ENCODE peak calls at places on chromosomes 16 and 17, in seven cellular contexts. One of them, this sample, is unnamed. For H3K4me1, the result is how much of the 10 kb centered on the place peaks cover.

GRCh38 chr17:4381690-4382671 is 15.5 kb upstream of the UBE2G1 start:
- DNase-seq in H1: no peak
- DNase-seq in ovary: no peak
- DNase-seq in tibial nerve: no peak
- DNase-seq in SK-N-SH: no peak
- DNase-seq in A549: no peak
- DNase-seq in stomach: no peak
- DNase-seq in this sample: no peak

GRCh38 chr16:66481943-66482390 is 54.9 kb downstream of the BEAN1 start:
- DNase-seq in ovary: peak
- DNase-seq in stomach: peak
- DNase-seq in H1: no peak
- DNase-seq in SK-N-SH: no peak
- DNase-seq in tibial nerve: no peak
- DNase-seq in A549: no peak
- DNase-seq in this sample: no peak

GRCh38 chr16:31453255-31454204 is 5.8 kb upstream of the ARMC5 start:
- DNase-seq in SK-N-SH: no peak
- DNase-seq in stomach: no peak
- DNase-seq in tibial nerve: no peak
- DNase-seq in H1: no peak
- DNase-seq in A549: peak
- DNase-seq in ovary: peak
- DNase-seq in this sample: peak

GRCh38 chr16:74608944-74609343 is 2.0 kb upstream of the GLG1 start:
- DNase-seq in tibial nerve: no peak
- DNase-seq in A549: no peak
- DNase-seq in SK-N-SH: no peak
- DNase-seq in H1: no peak
- DNase-seq in ovary: no peak
- DNase-seq in stomach: no peak
- DNase-seq in this sample: no peak

GRCh38 chr16:54928016-54928356 is 2.7 kb upstream of the IRX5 start:
- DNase-seq in SK-N-SH: no peak
- DNase-seq in ovary: no peak
- DNase-seq in H1: no peak
- DNase-seq in tibial nerve: no peak
- DNase-seq in A549: peak
- DNase-seq in stomach: no peak
- DNase-seq in this sample: no peak

GRCh38 chr16:87784812-87785211 is 19.0 kb upstream of the KLHDC4 start:
- DNase-seq in ovary: no peak
- DNase-seq in SK-N-SH: no peak
- DNase-seq in H1: no peak
- DNase-seq in tibial nerve: no peak
- DNase-seq in A549: no peak
- DNase-seq in stomach: no peak
- DNase-seq in this sample: no peak

GRCh38 chr16:30626230-30626629 is 16.0 kb upstream of the ZNF689 start:
- DNase-seq in H1: no peak
- DNase-seq in ovary: no peak
- DNase-seq in stomach: no peak
- DNase-seq in SK-N-SH: no peak
- DNase-seq in A549: no peak
- DNase-seq in tibial nerve: no peak
- DNase-seq in this sample: no peak

GRCh38 chr17:80637286-80637703 is 92.7 kb downstream of the RPTOR start:
- DNase-seq in stomach: no peak
- DNase-seq in ovary: no peak
- DNase-seq in A549: no peak
- DNase-seq in SK-N-SH: no peak
- DNase-seq in tibial nerve: no peak
- DNase-seq in H1: no peak
- DNase-seq in this sample: no peak

GRCh38 chr16:86977076-86977676 is 340.0 kb downstream of the C16orf95 start:
- DNase-seq in stomach: no peak
- DNase-seq in A549: no peak
- DNase-seq in SK-N-SH: no peak
- DNase-seq in ovary: no peak
- DNase-seq in H1: no peak
- DNase-seq in tibial nerve: no peak
- DNase-seq in this sample: no peak

GRCh38 chr16:73047536-73048291 is at the start of gene ZFHX3:
- DNase-seq in tibial nerve: peak
- DNase-seq in A549: peak
- DNase-seq in H1: no peak
- DNase-seq in SK-N-SH: peak
- DNase-seq in stomach: peak
- DNase-seq in ovary: peak
- DNase-seq in this sample: peak

GRCh38 chr16:27795992-27796614 is 246.2 kb downstream of the KATNIP start:
- DNase-seq in tibial nerve: peak
- DNase-seq in H1: peak
- DNase-seq in A549: peak
- DNase-seq in SK-N-SH: no peak
- DNase-seq in ovary: peak
- DNase-seq in stomach: peak
- DNase-seq in this sample: peak

GRCh38 chr16:87314990-87315420 is 2.2 kb downstream of the C16orf95 start:
- DNase-seq in A549: no peak
- DNase-seq in tibial nerve: no peak
- DNase-seq in stomach: no peak
- DNase-seq in H1: no peak
- DNase-seq in SK-N-SH: no peak
- DNase-seq in ovary: no peak
- DNase-seq in this sample: no peak

GRCh38 chr17:59534583-59534982 is 30.8 kb upstream of the DHX40 start:
- DNase-seq in tibial nerve: no peak
- DNase-seq in SK-N-SH: peak
- DNase-seq in H1: no peak
- DNase-seq in stomach: no peak
- DNase-seq in ovary: no peak
- DNase-seq in A549: peak
- DNase-seq in this sample: no peak

GRCh38 chr17:18988546-18989173 is 15.9 kb downstream of the FAM83G start:
- DNase-seq in ovary: no peak
- DNase-seq in tibial nerve: no peak
- DNase-seq in H1: no peak
- DNase-seq in SK-N-SH: no peak
- DNase-seq in stomach: peak
- DNase-seq in A549: peak
- DNase-seq in this sample: peak

GRCh38 chr16:80113876-80114574 is 426.8 kb upstream of the DYNLRB2 start:
- DNase-seq in SK-N-SH: no peak
- DNase-seq in A549: no peak
- DNase-seq in ovary: no peak
- DNase-seq in H1: no peak
- DNase-seq in stomach: no peak
- DNase-seq in tibial nerve: no peak
- DNase-seq in this sample: no peak

GRCh38 chr17:15392326-15392739 is 50.9 kb upstream of the TEKT3 start:
- DNase-seq in H1: no peak
- DNase-seq in stomach: no peak
- DNase-seq in tibial nerve: no peak
- DNase-seq in A549: peak
- DNase-seq in SK-N-SH: no peak
- DNase-seq in ovary: no peak
- DNase-seq in this sample: no peak

DNA sequence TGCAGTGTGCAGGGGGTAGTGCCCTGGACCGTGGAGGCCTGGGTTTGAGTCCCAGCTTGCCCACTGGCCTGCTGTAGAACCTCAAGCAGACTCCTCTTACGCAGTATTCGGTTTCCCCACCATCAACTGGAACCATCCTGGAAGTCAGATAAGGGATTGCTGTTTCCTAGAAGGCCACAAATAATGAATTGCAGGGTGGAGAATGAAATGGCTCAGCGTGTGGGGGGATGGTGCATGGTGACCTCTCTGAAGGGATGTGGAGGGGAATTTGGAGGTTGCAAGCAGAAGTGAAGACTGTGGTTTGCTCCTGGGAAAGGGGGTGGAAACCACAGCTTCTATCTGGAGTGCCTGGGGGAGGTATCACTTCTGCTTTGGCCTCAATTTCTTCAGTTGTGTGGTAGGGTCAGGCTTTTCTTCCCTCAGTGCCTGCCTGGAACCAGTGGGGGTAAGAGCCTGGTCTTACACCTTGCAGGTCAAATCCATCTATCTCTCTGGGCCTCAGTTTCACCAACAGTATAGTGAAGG is 1.7 kb downstream of the ADGRG5 start:
- DNase-seq in H1: no peak
- DNase-seq in tibial nerve: no peak
- DNase-seq in ovary: no peak
- DNase-seq in SK-N-SH: no peak
- DNase-seq in stomach: no peak
- DNase-seq in A549: no peak
- DNase-seq in this sample: peak
- TF ChIP-seq EP300 in H1: no peak
- TF ChIP-seq EP300 in tibial nerve: no peak
- TF ChIP-seq EP300 in ovary: no peak
- TF ChIP-seq EP300 in SK-N-SH: no peak
- TF ChIP-seq EP300 in stomach: no peak
- TF ChIP-seq EP300 in A549: no peak
- TF ChIP-seq EP300 in this sample: no peak

GRCh38 chr16:85365120-85365519 is 248.0 kb upstream of the GSE1 start:
- DNase-seq in SK-N-SH: no peak
- DNase-seq in tibial nerve: no peak
- DNase-seq in A549: no peak
- DNase-seq in ovary: no peak
- DNase-seq in stomach: peak
- DNase-seq in H1: no peak
- DNase-seq in this sample: no peak

GRCh38 chr16:85362443-85362842 is 250.2 kb upstream of the CIBAR2 start:
- DNase-seq in H1: no peak
- DNase-seq in ovary: no peak
- DNase-seq in A549: no peak
- DNase-seq in stomach: no peak
- DNase-seq in tibial nerve: no peak
- DNase-seq in SK-N-SH: no peak
- DNase-seq in this sample: no peak

GRCh38 chr16:85364323-85365040 is 248.6 kb upstream of the GSE1 start:
- DNase-seq in tibial nerve: no peak
- DNase-seq in H1: no peak
- DNase-seq in A549: no peak
- DNase-seq in stomach: no peak
- DNase-seq in ovary: no peak
- DNase-seq in SK-N-SH: no peak
- DNase-seq in this sample: no peak

GRCh38 chr16:85363881-85364280 is 249.2 kb upstream of the GSE1 start:
- DNase-seq in tibial nerve: peak
- DNase-seq in ovary: no peak
- DNase-seq in SK-N-SH: no peak
- DNase-seq in H1: no peak
- DNase-seq in A549: no peak
- DNase-seq in stomach: no peak
- DNase-seq in this sample: no peak

DNA sequence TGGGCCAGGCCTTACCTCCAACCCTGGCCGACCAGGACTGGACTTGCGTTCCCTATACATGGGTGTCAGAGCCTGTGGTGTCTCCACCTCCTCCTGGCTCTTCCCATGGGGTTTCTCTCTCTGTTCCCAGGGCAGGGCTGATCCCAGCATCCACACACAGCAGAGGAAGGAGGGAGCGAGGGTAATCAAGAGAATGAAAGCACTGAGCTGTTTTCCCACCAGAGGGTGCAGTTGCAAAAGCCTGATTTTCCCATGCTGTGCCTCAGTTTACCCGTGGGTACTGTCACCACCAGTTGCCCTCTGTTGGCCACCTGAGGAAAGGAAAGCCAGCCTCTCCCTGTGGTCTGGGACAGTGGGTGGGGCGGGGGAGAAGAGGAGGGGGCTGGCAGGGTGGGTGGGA is 249.7 kb upstream of the GSE1 start:
- DNase-seq in A549: no peak
- DNase-seq in stomach: no peak
- DNase-seq in ovary: no peak
- DNase-seq in tibial nerve: no peak
- DNase-seq in H1: no peak
- DNase-seq in SK-N-SH: no peak
- DNase-seq in this sample: no peak
- TF ChIP-seq CTCF in A549: no peak
- TF ChIP-seq CTCF in stomach: no peak
- TF ChIP-seq CTCF in ovary: no peak
- TF ChIP-seq CTCF in tibial nerve: no peak
- TF ChIP-seq CTCF in H1: peak
- TF ChIP-seq CTCF in SK-N-SH: no peak
- TF ChIP-seq CTCF in this sample: no peak

DNA sequence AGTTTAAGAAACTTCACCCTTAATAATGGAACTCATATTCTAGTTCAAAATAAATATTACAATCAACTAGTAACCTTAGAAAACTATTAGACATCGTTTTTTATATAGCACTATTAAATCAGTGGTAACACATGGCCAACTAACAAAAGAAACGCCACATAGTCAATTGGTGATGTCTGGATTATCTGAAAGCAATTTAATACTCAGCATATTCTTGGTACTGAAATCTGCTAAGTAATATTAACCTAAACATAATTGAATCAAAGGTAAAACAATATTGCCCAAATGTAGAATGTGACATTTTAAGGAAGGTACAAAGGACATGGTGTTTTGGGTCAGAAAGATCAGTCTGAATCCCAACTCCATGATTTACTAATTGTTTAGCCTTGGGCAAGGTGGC is 11.1 kb upstream of the RSL1D1 start:
- DNase-seq in tibial nerve: no peak
- DNase-seq in SK-N-SH: no peak
- DNase-seq in H1: no peak
- DNase-seq in ovary: no peak
- DNase-seq in A549: no peak
- DNase-seq in stomach: no peak
- DNase-seq in this sample: no peak
- H3K4me1 ChIP-seq in tibial nerve: under half
- H3K4me1 ChIP-seq in SK-N-SH: under half
- H3K4me1 ChIP-seq in H1: under half
- H3K4me1 ChIP-seq in ovary: under half
- H3K4me1 ChIP-seq in A549: under half
- H3K4me1 ChIP-seq in stomach: under half
- H3K4me1 ChIP-seq in this sample: under half

DNA sequence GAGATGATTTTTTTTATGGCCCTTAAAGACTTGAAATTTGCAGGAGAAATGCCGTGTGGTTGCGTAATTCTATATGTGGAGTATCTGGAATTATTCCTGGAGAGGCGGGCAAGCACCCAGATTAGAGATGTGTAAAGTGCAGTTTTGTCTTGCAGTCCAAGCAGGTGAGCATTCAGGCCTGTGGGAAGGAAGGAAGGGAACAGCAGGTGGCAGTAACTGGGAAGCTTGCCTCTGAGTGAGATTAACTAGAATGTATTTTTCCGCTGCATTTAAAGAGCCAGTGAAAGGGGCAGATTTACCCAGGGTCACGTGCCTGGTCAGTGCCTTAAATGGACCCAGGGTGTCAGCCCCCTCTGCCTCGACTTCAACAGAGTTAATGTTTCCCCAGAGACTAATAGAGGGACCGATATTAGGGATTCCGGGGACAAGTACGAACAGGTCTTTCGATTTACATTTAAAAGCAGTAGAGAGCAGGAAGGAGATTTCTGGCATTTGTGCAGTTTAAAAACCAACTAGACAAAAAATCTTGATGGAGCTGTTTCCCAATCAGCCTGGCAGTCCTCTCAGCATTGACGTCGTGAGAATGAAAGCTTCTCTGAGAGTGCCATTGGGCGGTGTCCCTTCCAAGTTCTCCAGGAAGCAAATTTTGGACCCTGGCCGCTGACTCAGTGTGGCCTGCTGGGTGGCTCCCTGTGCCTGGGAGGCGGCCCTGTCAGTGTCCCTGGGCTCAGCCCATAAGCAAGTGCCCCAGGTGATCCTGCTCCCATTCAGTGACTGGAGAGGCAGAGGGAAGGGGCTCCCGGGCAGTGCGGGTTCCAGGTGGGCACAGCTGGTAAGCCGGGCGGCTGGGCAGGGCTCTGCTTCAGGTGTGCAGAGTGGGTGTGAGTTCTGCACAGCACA is 38.2 kb downstream of the KSR1 start:
- DNase-seq in A549: peak
- DNase-seq in H1: no peak
- DNase-seq in ovary: no peak
- DNase-seq in SK-N-SH: no peak
- DNase-seq in stomach: peak
- DNase-seq in tibial nerve: peak
- DNase-seq in this sample: peak
- TF ChIP-seq EP300 in A549: no peak
- TF ChIP-seq EP300 in H1: no peak
- TF ChIP-seq EP300 in ovary: no peak
- TF ChIP-seq EP300 in SK-N-SH: no peak
- TF ChIP-seq EP300 in stomach: no peak
- TF ChIP-seq EP300 in tibial nerve: no peak
- TF ChIP-seq EP300 in this sample: no peak

This sample was measured in transverse colon.